ENCODE peak calls at places on chromosomes 2 and 18, in five cellular contexts. G is K562, K is IMR-90, S is HEK293T, D is A549. V is an unnamed sample.

GRCh38 chr18:54147439-54147838 is 77.0 kb downstream of the MBD2 start:
- DNase-seq in K (no peak), D (no peak), G (no peak), S (no peak), V (no peak)

GRCh38 chr18:64019922-64020756 is 50.3 kb downstream of the SERPINB8 start:
- DNase-seq in K (no peak), D (no peak), S (no peak), G (no peak), V (no peak)

GRCh38 chr2:197804758-197805597 is 585 bp downstream of the PLCL1 start:
- DNase-seq in K (peak; percentile 6), D (no peak), G (peak; percentile 43), S (peak; percentile 31), V (no peak)

GRCh38 chr18:48581206-48581605 is 42.4 kb downstream of the CTIF start:
- DNase-seq in S (no peak), G (no peak), K (no peak), D (no peak), V (no peak)

GRCh38 chr18:53660306-53660705 is 564.2 kb downstream of the MBD2 start:
- DNase-seq in K (no peak), D (no peak), G (no peak), S (no peak), V (no peak)

GRCh38 chr2:204870053-204870452 is 324.8 kb downstream of the PARD3B start:
- DNase-seq in K (no peak), D (no peak), G (no peak), S (no peak), V (no peak)

GRCh38 chr18:60549338-60549960 is 176.9 kb upstream of the MC4R start:
- DNase-seq in K (peak; percentile 78), G (peak; percentile 42), S (peak; percentile 4), D (peak; percentile 58), V (peak; percentile 44)

GRCh38 chr18:49456794-49457193 is 3.7 kb downstream of the DYM start:
- DNase-seq in S (no peak), D (no peak), G (peak; percentile 21), K (peak; percentile 51), V (no peak)

GRCh38 chr2:46034535-46034934 is 262.7 kb upstream of the EPAS1 start:
- DNase-seq in D (no peak), G (no peak), S (peak; percentile 8), K (no peak), V (no peak)

GRCh38 chr18:22551536-22552151 is 133.9 kb upstream of the CTAGE1 start:
- DNase-seq in S (no peak), D (peak; percentile 37), K (peak; percentile 92), G (no peak), V (no peak)

GRCh38 chr2:173149491-173149890 is 73.8 kb downstream of the MAP3K20 start:
- DNase-seq in D (no peak), G (no peak), K (no peak), S (no peak), V (no peak)

GRCh38 chr2:122194546-122194945 is 439.1 kb downstream of the TSN start:
- DNase-seq in D (no peak), K (no peak), S (no peak), G (no peak), V (no peak)

GRCh38 chr2:218367415-218368149 is 10.9 kb downstream of the CATIP start:
- DNase-seq in K (peak; percentile 32), G (peak; percentile 91), S (no peak), D (peak; percentile 81), V (no peak)

GRCh38 chr2:33166287-33166881 is 219.6 kb downstream of the LTBP1 start:
- DNase-seq in S (no peak), G (no peak), D (no peak), K (peak; percentile 73), V (no peak)

GRCh38 chr2:241857041-241857541 is 1.6 kb downstream of the PDCD1 start:
- DNase-seq in K (no peak), S (no peak), D (no peak), G (no peak), V (no peak)

GRCh38 chr2:9274701-9275343 is 68.2 kb downstream of the ASAP2 start:
- DNase-seq in G (no peak), D (no peak), K (no peak), S (no peak), V (no peak)

GRCh38 chr2:121044412-121044811 is 240.6 kb downstream of the TFCP2L1 start:
- DNase-seq in D (peak; percentile 25), G (peak; percentile 9), K (no peak), S (no peak), V (no peak)

DNA sequence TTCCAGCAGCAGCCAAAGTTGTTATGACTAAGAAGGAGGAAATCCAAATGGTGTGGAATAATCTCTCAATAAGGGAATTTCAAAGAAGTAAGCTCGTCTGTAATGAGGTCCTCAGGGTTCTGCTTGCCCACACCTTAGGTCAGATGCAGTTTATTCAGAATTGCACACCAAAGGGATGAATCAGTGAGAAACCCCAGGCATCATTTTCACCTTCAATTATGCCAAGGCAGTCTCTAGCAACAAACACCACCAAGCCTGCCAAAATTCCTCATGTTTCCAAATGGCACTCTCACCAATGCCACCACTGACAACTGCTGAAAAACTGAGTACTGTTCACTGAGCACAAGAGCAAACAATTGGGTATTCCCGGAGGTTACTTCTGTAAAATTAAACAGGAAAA is 43.6 kb downstream of the KCNG3 start:
- DNase-seq in K (no peak), S (no peak), G (no peak), D (no peak), V (no peak)
- TF ChIP-seq BHLHE40 in K (no peak), S (no peak), G (no peak), D (no peak), V (no peak)

DNA sequence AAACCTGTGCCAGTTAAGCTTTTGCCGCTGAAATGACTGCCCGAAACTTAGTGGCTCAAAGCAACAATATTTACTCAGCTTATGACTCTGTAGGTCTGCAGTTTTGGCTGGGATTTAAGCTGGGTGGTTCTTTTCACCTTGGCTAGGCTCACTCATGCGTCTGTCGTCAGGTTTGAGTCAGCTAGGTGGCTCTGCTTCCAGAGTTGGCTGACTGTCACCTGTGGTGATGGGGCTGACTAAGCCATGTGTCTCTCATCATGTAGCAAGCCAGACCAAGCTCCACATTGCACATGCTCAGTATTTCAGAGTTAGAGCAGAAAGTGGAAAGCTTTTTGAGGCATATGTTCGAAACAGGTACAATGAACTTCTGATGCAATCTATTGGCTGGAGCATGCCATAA is 354.8 kb downstream of the MEIS1 start:
- DNase-seq in G (no peak), D (peak; percentile 6), S (no peak), K (peak; percentile 40), V (no peak)
- TF ChIP-seq BHLHE40 in G (no peak), D (no peak), S (no peak), K (no peak), V (no peak)

GRCh38 chr2:62545261-62545660 is 39.3 kb upstream of the TMEM17 start:
- DNase-seq in G (no peak), K (no peak), S (no peak), D (no peak), V (no peak)

GRCh38 chr2:62550466-62550865 is 44.5 kb upstream of the TMEM17 start:
- DNase-seq in S (no peak), K (peak; percentile 26), G (no peak), D (no peak), V (no peak)

DNA sequence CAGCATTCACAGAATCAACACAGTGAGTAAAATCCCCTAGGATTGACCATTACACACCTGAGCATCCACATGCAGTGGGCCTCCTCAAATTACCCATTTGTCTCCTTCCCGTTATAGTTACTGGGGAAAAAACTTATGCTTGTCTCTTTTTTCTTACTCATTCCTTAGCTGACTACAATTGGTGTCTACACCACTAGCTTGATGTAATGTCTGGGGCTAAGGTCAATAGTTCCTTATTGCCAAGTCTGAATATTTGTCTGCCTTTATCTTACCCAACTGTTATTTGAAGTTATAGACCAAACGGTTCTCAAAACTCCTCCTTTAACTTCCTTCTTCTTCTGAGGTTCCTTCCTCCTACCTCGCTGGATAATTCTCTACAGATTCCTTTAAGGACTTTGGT is 41.9 kb upstream of the TMEM17 start:
- DNase-seq in K (no peak), S (no peak), G (no peak), D (peak; percentile 24), V (no peak)
- TF ChIP-seq BHLHE40 in K (no peak), S (no peak), G (no peak), D (no peak), V (no peak)

GRCh38 chr18:26813043-26813442 is 52.5 kb downstream of the AQP4 start:
- DNase-seq in D (peak; percentile 66), S (peak; percentile 65), K (no peak), G (peak; percentile 7), V (peak; percentile 56)
- TF ChIP-seq BHLHE40 in D (no peak), S (no peak), K (no peak), G (no peak), V (no peak)

GRCh38 chr2:212842544-212843185 is 304.1 kb upstream of the ERBB4 start:
- DNase-seq in G (no peak), K (peak; percentile 90), D (no peak), S (no peak), V (no peak)
- TF ChIP-seq BHLHE40 in G (no peak), K (no peak), D (no peak), S (no peak), V (no peak)

GRCh38 chr18:42412281-42412680 is 457.2 kb downstream of the PIK3C3 start:
- DNase-seq in D (no peak), S (no peak), G (no peak), K (no peak), V (no peak)

GRCh38 chr18:42414756-42415454 is 459.9 kb downstream of the PIK3C3 start:
- DNase-seq in D (peak; percentile 6), K (no peak), S (no peak), G (no peak), V (no peak)

GRCh38 chr18:42409005-42409404 is 454.0 kb downstream of the PIK3C3 start:
- DNase-seq in K (no peak), D (no peak), G (no peak), S (no peak), V (no peak)

GRCh38 chr18:42413870-42414269 is 458.8 kb downstream of the PIK3C3 start:
- DNase-seq in S (no peak), K (no peak), D (peak; percentile 0), G (no peak), V (no peak)

DNA sequence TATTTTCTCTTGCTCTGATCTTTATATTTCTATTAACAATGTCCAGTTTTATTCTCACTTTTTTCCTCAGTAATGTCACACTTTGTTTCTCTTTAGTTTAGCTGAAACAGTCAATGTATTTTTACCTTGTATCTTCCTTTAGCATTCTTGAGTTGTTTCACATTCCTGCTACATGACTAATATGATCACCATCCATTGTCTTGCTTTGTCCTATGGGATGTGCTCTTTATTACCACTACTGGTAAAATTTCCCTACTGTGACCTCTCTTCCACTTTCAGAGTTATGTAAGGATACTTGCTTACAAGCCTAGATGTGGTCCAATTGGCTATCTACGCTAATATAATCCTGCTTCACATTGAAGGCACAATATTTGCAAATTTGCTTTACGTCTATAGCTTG is 457.9 kb downstream of the PIK3C3 start:
- DNase-seq in K (no peak), D (peak; percentile 1), S (no peak), G (no peak), V (peak; percentile 12)
- TF ChIP-seq BHLHE40 in K (no peak), D (no peak), S (no peak), G (no peak), V (no peak)

DNA sequence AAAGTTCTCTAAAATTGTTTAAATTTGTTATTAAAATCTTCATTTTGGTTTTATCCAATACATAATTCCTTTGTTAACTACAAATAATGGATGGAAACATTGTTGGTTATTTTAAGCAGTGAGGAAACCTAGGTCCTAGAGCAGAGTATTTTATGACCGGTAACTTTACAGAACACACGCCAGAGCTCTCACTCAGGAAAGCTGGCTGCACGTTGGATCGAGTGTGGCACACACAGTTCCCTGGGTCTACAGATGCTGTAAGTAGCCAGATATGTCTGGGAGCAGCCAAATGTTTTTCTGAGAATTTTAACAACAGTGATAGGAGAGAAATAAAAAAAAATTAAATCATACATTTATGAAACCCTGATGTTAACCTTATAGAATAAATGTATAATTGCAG is 264.4 kb downstream of the ZNF407 start:
- DNase-seq in D (no peak), G (no peak), K (no peak), S (no peak), V (no peak)
- TF ChIP-seq BHLHE40 in D (no peak), G (no peak), K (no peak), S (no peak), V (no peak)